ENCODE peak calls at places on chromosomes 1 and 21, in nine cellular contexts. E, P, H, L, M, N, K, G and Q are unnamed samples.
A peak's percentile ranks its signal among the peaks of the same experiment; 100 is the strongest.

GRCh38 chr1:220135755-220136154 is 41.8 kb downstream of the IARS2 start:
- DNase-seq in E (no peak), P (no peak), H (no peak), L (no peak), M (no peak), N (no peak), K (no peak), G (no peak), Q (no peak)

GRCh38 chr1:22562584-22563551 is at the start of gene EPHA8:
- DNase-seq in E (no peak), P (no peak), H (no peak), L (no peak), M (no peak), N (no peak), K (no peak), G (no peak), Q (no peak)

GRCh38 chr1:31413405-31414005 is 492 bp downstream of the SERINC2 start:
- DNase-seq in E (peak; percentile 76), P (no peak), H (peak; percentile 34), L (no peak), M (peak; percentile 44), N (peak; percentile 91), K (peak; percentile 76), G (peak; percentile 55), Q (no peak)

GRCh38 chr1:58785424-58786058 is 1.7 kb upstream of the JUN start:
- DNase-seq in E (no peak), P (no peak), H (peak; percentile 77), L (no peak), M (no peak), N (no peak), K (peak; percentile 45), G (no peak), Q (no peak)

GRCh38 chr1:203300441-203301330 is 4.6 kb upstream of the BTG2 start:
- DNase-seq in E (no peak), P (no peak), H (no peak), L (no peak), M (no peak), N (no peak), K (no peak), G (peak; percentile 15), Q (no peak)

GRCh38 chr1:174726167-174726879 is 273.4 kb upstream of the CACYBP start:
- DNase-seq in E (peak; percentile 67), P (no peak), H (no peak), L (peak; percentile 10), M (peak; percentile 25), N (no peak), K (no peak), G (no peak), Q (peak; percentile 13)

GRCh38 chr1:219544163-219544846 is 68.6 kb downstream of the ZC3H11B start:
- DNase-seq in E (peak; percentile 9), P (no peak), H (no peak), L (no peak), M (no peak), N (no peak), K (no peak), G (no peak), Q (no peak)

GRCh38 chr1:9410737-9411297 is 118.1 kb downstream of the SPSB1 start:
- DNase-seq in E (peak; percentile 38), P (no peak), H (no peak), L (peak; percentile 22), M (peak; percentile 65), N (no peak), K (no peak), G (no peak), Q (no peak)

GRCh38 chr1:195376190-195376589 is 1232.0 kb downstream of the KCNT2 start:
- DNase-seq in E (peak; percentile 30), P (no peak), H (no peak), L (peak; percentile 1), M (no peak), N (no peak), K (no peak), G (no peak), Q (no peak)

GRCh38 chr21:45865106-45865835 is 116.3 kb upstream of the COL6A1 start:
- DNase-seq in E (peak; percentile 84), P (no peak), H (no peak), L (no peak), M (no peak), N (no peak), K (no peak), G (no peak), Q (peak; percentile 59)
- H3K27ac ChIP-seq in E (peak overlapping the region; percentile 36), P (no peak overlapping the region), H (no peak overlapping the region), L (no peak overlapping the region), M (no peak overlapping the region), N (no peak overlapping the region), K (no peak overlapping the region), G (no peak overlapping the region), Q (peak overlapping the region; percentile 85)

GRCh38 chr1:109206324-109206723 is 7.4 kb upstream of the SARS1 start:
- DNase-seq in E (no peak), P (no peak), H (no peak), L (no peak), M (no peak), N (no peak), K (no peak), G (no peak), Q (no peak)

GRCh38 chr1:109207472-109208103 is 6.1 kb upstream of the SARS1 start:
- DNase-seq in E (no peak), P (no peak), H (no peak), L (no peak), M (no peak), N (no peak), K (no peak), G (no peak), Q (no peak)

GRCh38 chr1:109210058-109210457 is 3.7 kb upstream of the SARS1 start:
- DNase-seq in E (no peak), P (no peak), H (no peak), L (no peak), M (no peak), N (no peak), K (no peak), G (no peak), Q (no peak)

GRCh38 chr1:109208431-109208830 is 5.3 kb upstream of the SARS1 start:
- DNase-seq in E (no peak), P (no peak), H (no peak), L (no peak), M (no peak), N (no peak), K (no peak), G (no peak), Q (no peak)

DNA sequence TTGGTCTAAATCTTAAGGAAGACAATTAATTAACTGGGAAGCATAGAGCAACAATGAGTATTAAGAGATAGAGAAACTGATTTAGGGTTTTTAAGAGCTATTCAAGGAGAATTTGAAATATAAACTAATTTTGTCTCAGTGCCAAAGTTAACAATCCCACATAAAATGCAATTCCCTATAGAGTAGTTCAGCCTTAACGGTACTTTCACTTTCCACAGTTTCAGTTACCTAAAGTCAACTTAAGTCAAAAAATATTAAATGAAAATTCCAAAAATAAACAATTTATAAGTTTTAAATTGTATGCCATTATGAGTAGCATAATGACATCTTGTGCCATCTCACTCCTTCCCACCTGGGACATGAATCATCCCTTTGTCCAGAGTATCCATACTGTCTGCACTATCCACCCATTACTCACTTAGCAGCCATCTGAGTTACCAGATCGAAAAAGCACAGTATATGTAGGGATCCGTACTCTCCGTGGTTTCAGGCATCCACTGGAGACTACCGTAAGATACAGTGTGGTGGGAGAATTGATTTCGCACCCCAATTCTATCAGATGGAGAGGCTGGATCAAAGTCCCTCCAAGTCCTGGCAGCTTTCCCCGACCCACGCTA is 4.8 kb upstream of the SARS1 start:
- DNase-seq in E (peak; percentile 26), P (no peak), H (no peak), L (no peak), M (no peak), N (no peak), K (no peak), G (no peak), Q (no peak)
- H3K9me3 ChIP-seq in E (no peaks in the 10 kb centered on the region), P (no peaks in the 10 kb centered on the region), H (no peaks in the 10 kb centered on the region), L (no peaks in the 10 kb centered on the region), M (no peaks in the 10 kb centered on the region), N (no peaks in the 10 kb centered on the region), K (no peaks in the 10 kb centered on the region), G (no peaks in the 10 kb centered on the region), Q (no peaks in the 10 kb centered on the region)

DNA sequence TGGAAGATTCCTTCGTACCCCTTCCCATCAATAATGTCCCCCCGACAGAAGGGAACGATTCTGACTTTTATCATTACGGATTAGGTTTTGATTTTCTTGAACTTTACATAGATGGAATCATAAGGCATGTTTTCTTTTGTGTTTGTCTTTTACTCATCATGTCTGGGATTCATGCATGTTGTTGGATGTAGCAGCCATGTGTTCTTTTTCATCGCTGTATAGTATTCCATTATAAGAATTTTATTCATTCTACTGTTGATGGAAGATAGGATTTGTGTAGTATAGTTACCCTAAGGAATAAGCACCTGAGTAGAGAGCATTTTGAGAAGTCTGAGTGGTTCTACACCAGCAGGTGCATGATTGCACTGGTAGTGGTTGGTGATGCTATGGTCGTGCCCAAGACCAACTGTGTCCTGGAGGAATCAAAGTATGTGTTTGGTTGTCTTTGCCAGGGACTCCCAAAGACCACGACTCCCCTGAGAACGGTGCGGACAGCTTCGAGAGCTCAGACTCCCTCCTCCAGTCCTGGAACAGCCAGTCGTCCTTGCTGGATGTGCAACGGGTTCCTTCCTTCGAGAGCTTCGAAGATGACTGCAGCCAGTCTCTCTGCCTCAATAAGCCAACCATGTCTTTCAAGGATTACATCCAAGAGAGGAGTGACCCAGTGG is 13.5 kb downstream of the ETS2 start:
- DNase-seq in E (no peak), P (no peak), H (no peak), L (no peak), M (no peak), N (no peak), K (no peak), G (no peak), Q (no peak)
- H3K27ac ChIP-seq in E (no peak overlapping the region), P (peak overlapping the region; percentile 77), H (no peak overlapping the region), L (peak overlapping the region; percentile 51), M (no peak overlapping the region), N (no peak overlapping the region), K (peak overlapping the region; percentile 87), G (no peak overlapping the region), Q (peak overlapping the region; percentile 52)

GRCh38 chr1:16212251-16212961 is at the start of gene ARHGEF19:
- DNase-seq in E (no peak), P (no peak), H (no peak), L (no peak), M (no peak), N (peak; percentile 42), K (no peak), G (no peak), Q (no peak)

GRCh38 chr1:16209847-16210407 is 2.5 kb downstream of the ARHGEF19 start:
- DNase-seq in E (no peak), P (no peak), H (no peak), L (no peak), M (no peak), N (peak; percentile 43), K (no peak), G (no peak), Q (no peak)

GRCh38 chr1:16209132-16209846 is 3.2 kb downstream of the ARHGEF19 start:
- DNase-seq in E (no peak), P (no peak), H (no peak), L (no peak), M (no peak), N (no peak), K (no peak), G (no peak), Q (no peak)

GRCh38 chr1:16211824-16212223 is 628 bp downstream of the ARHGEF19 start:
- DNase-seq in E (no peak), P (no peak), H (no peak), L (no peak), M (no peak), N (no peak), K (no peak), G (no peak), Q (no peak)

DNA sequence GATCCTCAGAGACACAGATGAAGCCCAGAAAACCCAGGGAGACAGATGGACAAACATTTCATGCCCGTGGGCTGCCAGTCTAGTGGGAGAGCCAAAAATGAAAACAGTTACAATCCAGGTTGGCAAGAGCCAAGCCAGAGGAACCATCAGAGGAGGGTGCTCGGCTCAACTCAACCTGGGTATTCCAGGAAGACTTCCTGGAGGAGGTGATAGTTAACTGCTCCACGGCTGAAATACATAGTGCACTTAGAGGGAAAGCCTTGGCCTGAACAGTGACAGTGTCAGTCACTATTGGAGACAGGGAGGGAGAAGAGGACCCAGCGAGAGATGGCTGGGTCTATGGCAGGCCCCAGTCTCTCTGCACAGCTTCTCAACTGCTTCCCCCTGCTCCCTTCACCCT is 1.9 kb downstream of the ARHGEF19 start:
- DNase-seq in E (no peak), P (no peak), H (no peak), L (no peak), M (no peak), N (no peak), K (no peak), G (no peak), Q (no peak)
- H3K9me3 ChIP-seq in E (no peaks in the 10 kb centered on the region), P (no peaks in the 10 kb centered on the region), H (no peaks in the 10 kb centered on the region), L (no peaks in the 10 kb centered on the region), M (no peaks in the 10 kb centered on the region), N (no peaks in the 10 kb centered on the region), K (no peaks in the 10 kb centered on the region), G (no peaks in the 10 kb centered on the region), Q (no peaks in the 10 kb centered on the region)